ENCODE peak calls at places on chromosomes 2 and 18, in ten cellular contexts. R is adrenal gland, P is posterior cingulate gyrus, E is ACHN, V is GM12865, F is astrocyte of the spinal cord, C is esophagus muscularis mucosa, Q is H54, T is ELR, Z is NCI-H1105 treated with DMSO at 0.1 percent for 48 hours. Y is an unnamed sample.

GRCh38 chr2:169799555-169799954 is 884 bp downstream of the SSB start:
- DNase-seq in Z (no peak), F (no peak), P (no peak), R (no peak), C (no peak), V (peak; percentile 44), E (peak; percentile 37), T (peak; percentile 69), Q (no peak), Y (no peak)

GRCh38 chr2:46943881-46944798 is 28.5 kb upstream of the MCFD2 start:
- DNase-seq in C (no peak), V (peak; percentile 92), T (no peak), F (no peak), R (no peak), Z (no peak), P (no peak), Q (no peak), E (no peak), Y (no peak)

GRCh38 chr2:72917875-72918660 is 749 bp downstream of the EMX1 start:
- DNase-seq in P (no peak), T (no peak), F (no peak), R (no peak), E (no peak), Q (no peak), Z (peak; percentile 27), V (no peak), C (no peak), Y (peak; percentile 56)

GRCh38 chr2:108917078-108917440 is 72.0 kb downstream of the EDAR start:
- DNase-seq in P (no peak), F (peak; percentile 5), V (no peak), Q (no peak), R (no peak), C (no peak), E (no peak), T (peak; percentile 9), Z (no peak), Y (no peak)

GRCh38 chr2:172196768-172197322 is 94.1 kb upstream of the DLX2 start:
- DNase-seq in C (no peak), F (peak; percentile 79), T (peak; percentile 92), V (peak; percentile 24), P (no peak), E (no peak), Z (no peak), R (no peak), Q (no peak), Y (no peak)

GRCh38 chr18:57107141-57107832 is 39.6 kb upstream of the BOD1L2 start:
- DNase-seq in Z (no peak), P (no peak), T (peak; percentile 43), F (peak; percentile 28), R (no peak), V (peak; percentile 14), E (peak; percentile 41), C (no peak), Q (no peak), Y (no peak)

GRCh38 chr2:37683926-37684780 is 12.7 kb upstream of the CDC42EP3 start:
- DNase-seq in C (no peak), P (no peak), Q (no peak), V (no peak), R (no peak), F (no peak), Z (no peak), E (no peak), T (peak; percentile 68), Y (no peak)

GRCh38 chr2:54695378-54695777 is 28.1 kb upstream of the EML6 start:
- DNase-seq in P (no peak), Q (no peak), T (no peak), R (no peak), E (no peak), C (no peak), V (no peak), F (no peak), Z (no peak), Y (no peak)

GRCh38 chr2:48727560-48727959 is 28.0 kb downstream of the LHCGR start:
- DNase-seq in Z (no peak), V (no peak), C (no peak), P (no peak), T (peak; percentile 15), E (no peak), F (no peak), Q (no peak), R (no peak), Y (no peak)

GRCh38 chr2:3610415-3610814 is 15.5 kb downstream of the COLEC11 start:
- DNase-seq in T (no peak), Q (no peak), P (no peak), C (no peak), E (no peak), V (no peak), R (no peak), F (no peak), Z (no peak), Y (no peak)

Y was measured in WERI-Rb-1.